ENCODE peak calls at places on chromosomes 6 and 20, in four cellular contexts. W is SJSA1, Z is aorta, I is right lobe of liver. R is an unnamed sample. For H3K4me1, the result is how much of the 10 kb centered on the place peaks cover.

GRCh38 chr6:129141499-129141898 is 258.6 kb downstream of the LAMA2 start:
- DNase-seq in Z (no peak), W (no peak), I (no peak), R (no peak)

GRCh38 chr6:137415834-137416190 is 78.4 kb downstream of the OLIG3 start:
- DNase-seq in Z (no peak), W (no peak), I (no peak), R (no peak)

GRCh38 chr6:141261672-141262060 is 871.1 kb upstream of the GJE1 start:
- DNase-seq in W (no peak), Z (no peak), I (no peak), R (no peak)

GRCh38 chr20:38873050-38873581 is 53.1 kb upstream of the FAM83D start:
- DNase-seq in I (no peak), Z (no peak), W (no peak), R (no peak)

GRCh38 chr6:153965996-153966395 is 73.0 kb upstream of the OPRM1 start:
- DNase-seq in Z (no peak), I (no peak), W (peak), R (peak)

GRCh38 chr6:28542440-28543293 is 17.0 kb downstream of the GPX5 start:
- DNase-seq in W (peak), I (no peak), Z (no peak), R (peak)

GRCh38 chr20:9136114-9136513 is 67.2 kb downstream of the PLCB4 start:
- DNase-seq in Z (no peak), W (no peak), I (no peak), R (no peak)

GRCh38 chr6:89021629-89022028 is 58.2 kb upstream of the RNGTT start:
- DNase-seq in I (no peak), Z (no peak), W (no peak), R (no peak)

GRCh38 chr6:56348578-56348977 is 101.2 kb upstream of the COL21A1 start:
- DNase-seq in Z (no peak), W (no peak), I (no peak), R (no peak)

GRCh38 chr6:44480097-44480539 is 92.6 kb downstream of the CDC5L start:
- DNase-seq in Z (no peak), I (no peak), W (no peak), R (peak)

GRCh38 chr20:50689864-50690263 is 1.5 kb downstream of the RIPOR3 start:
- DNase-seq in Z (no peak), I (no peak), W (no peak), R (no peak)

GRCh38 chr6:15244605-15245360 is 1.1 kb upstream of the JARID2 start:
- DNase-seq in Z (peak), I (peak), W (peak), R (peak)

GRCh38 chr6:52640170-52640569 is 30.7 kb upstream of the TMEM14A start:
- DNase-seq in I (no peak), Z (no peak), W (no peak), R (peak)

GRCh38 chr6:29989211-29989610 is 46.9 kb downstream of the HLA-A start:
- DNase-seq in I (no peak), W (no peak), Z (no peak), R (no peak)

GRCh38 chr20:22371843-22372242 is 212.5 kb downstream of the FOXA2 start:
- DNase-seq in Z (no peak), W (no peak), I (no peak), R (no peak)

GRCh38 chr6:38131527-38131965 is 312.0 kb downstream of the ZFAND3 start:
- DNase-seq in W (peak), I (no peak), Z (no peak), R (no peak)

GRCh38 chr6:142912125-142912524 is 32.9 kb downstream of the HIVEP2 start:
- DNase-seq in I (no peak), Z (no peak), W (no peak), R (no peak)

GRCh38 chr6:31203345-31203979 is 33.0 kb upstream of the POU5F1 start:
- DNase-seq in I (no peak), Z (no peak), W (peak), R (no peak)

GRCh38 chr6:102742033-102742432 is 1348.5 kb downstream of the GRIK2 start:
- DNase-seq in W (no peak), I (no peak), Z (no peak), R (no peak)

GRCh38 chr6:133707456-133707855 is 181.5 kb upstream of the TCF21 start:
- DNase-seq in Z (no peak), W (peak), I (no peak), R (peak)

GRCh38 chr6:7246401-7247178 is 66.4 kb downstream of the SSR1 start:
- DNase-seq in W (no peak), I (peak), Z (no peak), R (no peak)

GRCh38 chr20:61757678-61758555 is 307.8 kb downstream of the TAF4 start:
- DNase-seq in I (peak), W (no peak), Z (peak), R (no peak)

GRCh38 chr6:111057074-111057752 is 30.1 kb upstream of the SLC16A10 start:
- DNase-seq in W (peak), Z (no peak), I (no peak), R (peak)

GRCh38 chr20:11604339-11604738 is 313.4 kb upstream of the BTBD3 start:
- DNase-seq in I (no peak), Z (no peak), W (no peak), R (no peak)

GRCh38 chr6:168361766-168362165 is 42.2 kb upstream of the DACT2 start:
- DNase-seq in I (no peak), W (no peak), Z (peak), R (no peak)

GRCh38 chr6:15362274-15363160 is 116.6 kb downstream of the JARID2 start:
- DNase-seq in Z (no peak), W (no peak), I (no peak), R (peak)

GRCh38 chr6:47004458-47004857 is 37.7 kb downstream of the ADGRF1 start:
- DNase-seq in I (no peak), Z (no peak), W (no peak), R (no peak)

GRCh38 chr6:110617057-110617456 is 140.6 kb upstream of the SLC22A16 start:
- DNase-seq in I (no peak), Z (no peak), W (no peak), R (no peak)

GRCh38 chr6:161745594-161745993 is 471.7 kb upstream of the AGPAT4 start:
- DNase-seq in I (no peak), Z (no peak), W (no peak), R (no peak)

GRCh38 chr20:42161228-42161829 is 543.2 kb upstream of the CHD6 start:
- DNase-seq in I (no peak), Z (no peak), W (no peak), R (no peak)

DNA sequence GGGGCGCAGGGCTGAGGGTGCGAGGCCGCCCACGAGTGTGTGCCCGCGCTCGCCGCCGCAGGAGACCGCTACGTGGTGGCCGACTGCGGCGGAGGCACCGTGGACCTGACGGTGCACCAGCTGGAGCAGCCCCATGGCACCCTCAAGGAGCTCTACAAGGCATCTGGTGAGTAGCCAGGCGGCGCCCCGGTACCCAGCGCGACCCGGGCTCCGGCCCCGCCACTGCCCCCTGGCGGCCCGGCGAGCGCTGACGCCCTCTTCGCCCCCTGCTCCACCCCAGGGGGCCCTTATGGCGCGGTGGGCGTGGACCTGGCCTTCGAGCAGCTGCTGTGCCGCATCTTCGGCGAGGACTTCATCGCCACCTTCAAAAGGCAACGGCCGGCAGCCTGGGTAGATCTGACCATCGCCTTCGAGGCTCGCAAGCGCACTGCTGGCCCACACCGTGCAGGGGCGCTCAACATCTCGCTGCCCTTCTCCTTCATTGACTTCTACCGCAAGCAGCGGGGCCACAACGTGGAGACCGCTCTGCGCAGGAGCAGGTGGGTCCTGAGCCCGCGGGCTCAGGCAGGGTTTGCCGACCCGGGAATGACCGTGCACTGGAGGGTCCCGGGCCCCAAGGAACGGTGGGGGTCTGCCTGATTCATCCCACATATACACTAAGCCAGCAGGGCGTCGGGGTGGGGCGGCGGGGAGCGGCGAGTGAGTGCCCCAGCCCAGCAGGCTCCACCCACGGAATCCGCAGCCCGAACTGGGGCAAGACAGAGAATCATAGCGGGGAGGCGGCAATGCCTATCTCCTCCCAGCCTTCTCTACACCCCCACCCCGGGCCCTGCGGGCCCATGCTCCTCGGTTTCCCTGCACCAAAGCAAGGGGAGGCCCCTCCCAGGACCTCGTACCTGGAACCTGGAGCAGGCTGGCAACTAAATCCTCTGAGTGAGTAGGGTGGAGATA is 17.5 kb downstream of the HSPA12B start:
- DNase-seq in I (no peak), Z (no peak), W (no peak), R (peak)
- H3K4me3 ChIP-seq in I (no peak), Z (no peak), W (no peak), R (peak)

GRCh38 chr6:35230498-35230897 is 16.7 kb downstream of the SCUBE3 start:
- DNase-seq in I (no peak), W (no peak), Z (no peak), R (no peak)

GRCh38 chr6:35230950-35231349 is 17.2 kb downstream of the SCUBE3 start:
- DNase-seq in I (peak), Z (peak), W (no peak), R (no peak)

GRCh38 chr6:35228483-35228882 is 14.7 kb downstream of the SCUBE3 start:
- DNase-seq in Z (no peak), I (no peak), W (no peak), R (no peak)

GRCh38 chr6:35231563-35231962 is 17.8 kb downstream of the SCUBE3 start:
- DNase-seq in W (no peak), Z (peak), I (no peak), R (no peak)

DNA sequence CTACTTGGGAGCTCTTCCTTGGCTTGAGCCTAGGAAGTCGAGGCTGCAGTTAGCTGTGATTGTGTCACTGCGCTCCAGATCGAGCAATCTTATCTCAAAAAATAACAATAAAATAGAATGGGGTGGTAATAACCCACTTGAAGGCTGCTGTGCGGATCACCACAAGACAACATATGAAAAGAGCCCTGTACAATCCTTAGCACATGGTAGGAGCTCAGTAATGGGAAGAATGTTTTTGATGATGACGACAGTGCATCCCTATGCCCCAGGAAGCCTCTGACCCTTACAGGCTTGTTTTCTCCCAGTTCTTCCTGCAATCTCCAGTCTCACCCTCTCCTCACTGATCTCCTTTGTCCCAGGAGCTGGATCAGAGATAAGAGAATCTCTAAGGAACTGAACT is 15.5 kb downstream of the SCUBE3 start:
- DNase-seq in I (no peak), Z (no peak), W (no peak), R (no peak)
- H3K4me1 ChIP-seq in I (under half), Z (under half), W (under half), R (under half)

GRCh38 chr20:2751868-2752630 is 48.4 kb downstream of the CPXM1 start:
- DNase-seq in Z (no peak), I (no peak), W (no peak), R (no peak)
- H3K4me3 ChIP-seq in Z (peak), I (peak), W (peak), R (no peak)

GRCh38 chr6:165939601-165940290 is 227.9 kb downstream of the TBXT start:
- DNase-seq in I (no peak), Z (no peak), W (no peak), R (no peak)

GRCh38 chr6:165937564-165938358 is 229.9 kb downstream of the TBXT start:
- DNase-seq in I (no peak), W (no peak), Z (no peak), R (no peak)

GRCh38 chr6:165941249-165941648 is 226.4 kb downstream of the TBXT start:
- DNase-seq in I (no peak), Z (no peak), W (no peak), R (no peak)

GRCh38 chr6:165939047-165939446 is 228.6 kb downstream of the TBXT start:
- DNase-seq in I (no peak), Z (no peak), W (no peak), R (no peak)

DNA sequence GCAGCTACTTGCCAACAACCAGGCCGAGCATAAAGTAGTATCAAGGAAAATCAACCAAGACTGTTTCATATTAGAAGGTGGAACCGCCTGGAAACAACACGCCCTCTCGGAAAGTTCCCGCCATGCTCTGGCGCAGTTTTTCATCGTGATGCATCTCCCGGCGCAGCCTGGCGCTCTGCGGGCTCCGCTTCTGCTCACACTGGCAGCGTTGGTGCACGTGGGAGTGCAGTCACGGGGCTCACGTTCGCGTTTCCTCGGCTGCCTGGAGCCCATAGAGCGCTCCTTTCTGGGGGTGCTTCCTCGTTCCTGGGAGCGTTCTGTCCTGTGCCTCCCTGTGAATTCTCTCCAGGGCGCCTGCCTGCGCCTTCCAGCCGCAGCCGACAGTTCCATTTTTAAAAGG is 227.3 kb downstream of the TBXT start:
- DNase-seq in I (no peak), Z (no peak), W (no peak), R (no peak)
- H3K4me1 ChIP-seq in I (under half), Z (under half), W (under half), R (under half)

GRCh38 chr20:45813489-45813888 is 1.0 kb downstream of the UBE2C start:
- DNase-seq in I (no peak), Z (no peak), W (no peak), R (no peak)
- H3K4me3 ChIP-seq in I (no peak), Z (no peak), W (peak), R (peak)

GRCh38 chr20:20498081-20498861 is 130.4 kb downstream of the INSM1 start:
- DNase-seq in W (no peak), I (no peak), Z (no peak), R (no peak)

GRCh38 chr20:20495719-20496474 is 128.0 kb downstream of the INSM1 start:
- DNase-seq in Z (no peak), W (no peak), I (no peak), R (no peak)

GRCh38 chr20:20499469-20499868 is 131.6 kb downstream of the INSM1 start:
- DNase-seq in I (no peak), W (no peak), Z (no peak), R (no peak)

GRCh38 chr20:20500312-20500711 is 132.4 kb downstream of the INSM1 start:
- DNase-seq in I (no peak), W (no peak), Z (no peak), R (no peak)

DNA sequence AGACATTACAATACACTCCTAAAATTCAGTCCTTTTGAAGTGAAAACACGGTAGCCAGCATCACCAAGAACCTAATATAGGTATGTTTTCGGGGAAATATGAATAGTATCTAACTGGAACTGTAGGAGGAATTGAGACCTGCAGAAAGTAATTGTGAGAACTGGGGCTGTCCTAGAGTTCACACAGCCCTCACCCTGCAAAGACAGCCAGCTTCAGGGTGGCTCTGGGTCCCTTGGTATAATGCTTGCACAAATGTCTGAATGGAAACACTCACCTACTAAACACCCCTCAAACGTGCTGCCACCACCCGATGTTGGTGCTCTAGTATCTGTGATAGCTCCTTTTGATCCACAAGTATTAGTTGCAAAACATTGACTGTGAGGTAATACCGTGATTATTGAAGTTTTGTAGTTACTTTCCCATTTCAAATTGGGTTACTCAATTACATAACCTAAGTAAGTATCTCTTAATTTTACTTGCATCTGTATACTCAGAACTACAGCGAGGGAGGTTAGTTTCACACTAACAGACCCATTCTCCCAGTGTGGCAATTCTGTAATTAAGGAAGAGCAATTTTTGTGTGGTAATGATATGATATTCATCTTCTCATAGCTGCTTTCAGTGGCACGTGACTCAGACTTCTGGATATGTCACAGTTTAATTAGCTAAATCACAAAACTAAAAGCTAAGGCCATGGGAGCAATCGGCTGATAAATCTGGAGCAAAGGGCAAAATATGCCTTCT is 129.5 kb downstream of the INSM1 start:
- DNase-seq in W (no peak), I (no peak), Z (no peak), R (no peak)
- H3K4me1 ChIP-seq in W (under half), I (under half), Z (under half), R (under half)

DNA sequence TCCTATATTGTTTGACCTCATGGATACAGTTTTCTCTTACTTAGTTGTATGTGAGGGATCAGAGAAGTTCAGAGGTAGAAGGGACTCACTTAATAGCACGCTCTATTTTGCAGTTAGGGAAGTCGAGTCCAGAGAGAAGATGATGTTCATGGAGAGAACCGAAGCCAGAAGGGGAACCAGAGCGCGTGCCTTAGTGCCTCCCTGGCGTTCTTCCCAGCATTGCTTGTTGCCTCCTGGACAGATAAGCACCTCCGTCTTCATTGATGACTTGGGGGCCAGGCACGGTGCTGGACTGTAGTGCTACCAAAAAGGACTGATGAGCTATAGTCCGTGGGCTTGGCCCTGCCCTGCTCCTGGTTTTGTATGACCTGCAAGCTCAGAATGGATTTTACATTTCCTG is 109.8 kb downstream of the RPP40 start:
- DNase-seq in W (no peak), I (no peak), Z (no peak), R (no peak)
- H3K4me3 ChIP-seq in W (no peak), I (no peak), Z (no peak), R (no peak)

DNA sequence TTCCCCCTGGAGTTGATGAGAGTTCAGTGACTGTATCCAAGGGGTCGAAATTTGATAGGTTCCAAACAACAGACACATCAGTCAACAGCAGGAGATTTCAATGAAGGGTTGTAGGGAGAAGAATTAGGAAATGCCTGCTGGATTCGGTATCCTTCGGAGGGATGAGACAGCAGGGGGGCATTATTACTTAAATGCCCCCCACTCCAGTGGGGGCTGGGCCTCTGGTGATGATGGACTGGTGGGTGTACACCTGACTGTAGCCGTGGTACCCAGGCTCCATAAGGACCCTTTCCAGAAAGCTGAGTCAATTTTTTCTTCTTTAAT is 41.2 kb downstream of the ZMYND8 start:
- DNase-seq in I (no peak), Z (no peak), W (no peak), R (peak)
- H3K4me1 ChIP-seq in I (under half), Z (under half), W (half or more), R (under half)

GRCh38 chr20:47262365-47263013 is 94.0 kb downstream of the ZMYND8 start:
- DNase-seq in I (no peak), W (no peak), Z (peak), R (peak)
- H3K4me3 ChIP-seq in I (no peak), W (no peak), Z (no peak), R (no peak)

R was measured in SJCRH30.